ENCODE peak calls at places on chromosomes 5 and 9, in nine cellular contexts. X, U, S, G, K, M, E, T and I are unnamed samples.

GRCh38 chr5:23445573-23445972 is 61.8 kb upstream of the PRDM9 start:
- DNase-seq in X (no peak), U (peak; percentile 39), S (no peak), G (no peak), K (no peak), M (no peak), E (no peak), T (no peak), I (no peak)

GRCh38 chr5:5323551-5323950 is 98.9 kb upstream of the ICE1 start:
- DNase-seq in X (no peak), U (no peak), S (no peak), G (no peak), K (no peak), M (no peak), E (no peak), T (no peak), I (no peak)

GRCh38 chr5:57111993-57112392 is 61.9 kb upstream of the GPBP1 start:
- DNase-seq in X (no peak), U (no peak), S (no peak), G (no peak), K (no peak), M (no peak), E (no peak), T (no peak), I (no peak)

GRCh38 chr9:15696979-15697378 is 144.1 kb downstream of the CCDC171 start:
- DNase-seq in X (peak; percentile 6), U (no peak), S (no peak), G (no peak), K (no peak), M (no peak), E (no peak), T (no peak), I (no peak)

GRCh38 chr5:91381134-91381773 is 1.9 kb downstream of the ARRDC3 start:
- DNase-seq in X (no peak), U (no peak), S (no peak), G (no peak), K (no peak), M (no peak), E (no peak), T (no peak), I (no peak)

GRCh38 chr9:129482521-129483466 is 138.1 kb downstream of the C9orf50 start:
- DNase-seq in X (peak; percentile 72), U (peak; percentile 80), S (peak; percentile 92), G (peak; percentile 57), K (peak; percentile 40), M (peak; percentile 87), E (peak; percentile 87), T (peak; percentile 95), I (peak; percentile 47)

GRCh38 chr9:136512651-136513066 is 29.8 kb upstream of the SEC16A start:
- DNase-seq in X (peak; percentile 82), U (no peak), S (no peak), G (peak; percentile 45), K (no peak), M (no peak), E (peak; percentile 6), T (no peak), I (peak; percentile 52)

GRCh38 chr5:132260714-132261615 is 3.5 kb downstream of the PDLIM4 start:
- DNase-seq in X (peak; percentile 91), U (peak; percentile 95), S (no peak), G (peak; percentile 78), K (no peak), M (peak; percentile 68), E (peak; percentile 70), T (peak; percentile 83), I (peak; percentile 66)

GRCh38 chr9:137311171-137311970 is 9.3 kb upstream of the NRARP start:
- DNase-seq in X (peak; percentile 80), U (peak; percentile 95), S (peak; percentile 52), G (peak; percentile 37), K (no peak), M (no peak), E (no peak), T (no peak), I (peak; percentile 50)

GRCh38 chr9:103798620-103799019 is 295.5 kb upstream of the SMC2 start:
- DNase-seq in X (no peak), U (peak; percentile 84), S (no peak), G (no peak), K (no peak), M (no peak), E (peak; percentile 79), T (no peak), I (peak; percentile 3)

GRCh38 chr9:131594906-131595675 is 49.8 kb downstream of the PRRT1B start:
- DNase-seq in X (no peak), U (no peak), S (no peak), G (no peak), K (no peak), M (no peak), E (no peak), T (no peak), I (no peak)

GRCh38 chr5:66992547-66992946 is 204.1 kb downstream of the CD180 start:
- DNase-seq in X (no peak), U (no peak), S (no peak), G (no peak), K (no peak), M (no peak), E (no peak), T (no peak), I (no peak)

GRCh38 chr9:92671323-92671722 is 1.4 kb upstream of the IPPK start:
- DNase-seq in X (peak; percentile 82), U (peak; percentile 83), S (no peak), G (no peak), K (no peak), M (peak; percentile 47), E (peak; percentile 32), T (peak; percentile 89), I (peak; percentile 21)

GRCh38 chr9:132439153-132439552 is 29.1 kb downstream of the CFAP77 start:
- DNase-seq in X (no peak), U (peak; percentile 45), S (no peak), G (no peak), K (no peak), M (no peak), E (no peak), T (no peak), I (no peak)

GRCh38 chr9:3880851-3881250 is 355.1 kb upstream of the RFX3 start:
- DNase-seq in X (peak; percentile 16), U (peak; percentile 92), S (no peak), G (no peak), K (no peak), M (no peak), E (peak; percentile 43), T (no peak), I (no peak)

GRCh38 chr5:150514708-150515211 is 6.8 kb downstream of the NDST1 start:
- DNase-seq in X (peak; percentile 91), U (peak; percentile 66), S (peak; percentile 45), G (no peak), K (no peak), M (peak; percentile 62), E (peak; percentile 81), T (peak; percentile 84), I (no peak)

GRCh38 chr9:91116226-91116625 is 245.5 kb downstream of the AUH start:
- DNase-seq in X (no peak), U (no peak), S (no peak), G (no peak), K (no peak), M (no peak), E (no peak), T (no peak), I (no peak)

GRCh38 chr5:73437126-73438047 is 11.2 kb downstream of the FOXD1 start:
- DNase-seq in X (peak; percentile 17), U (peak; percentile 64), S (peak; percentile 59), G (no peak), K (peak; percentile 45), M (no peak), E (peak; percentile 82), T (no peak), I (no peak)

GRCh38 chr9:87128008-87128623 is 180.8 kb upstream of the GAS1 start:
- DNase-seq in X (no peak), U (no peak), S (no peak), G (no peak), K (no peak), M (no peak), E (no peak), T (no peak), I (no peak)

GRCh38 chr5:127296321-127296720 is 5.7 kb downstream of the MEGF10 start:
- DNase-seq in X (peak; percentile 38), U (peak; percentile 84), S (no peak), G (no peak), K (no peak), M (no peak), E (no peak), T (no peak), I (no peak)

GRCh38 chr5:151896041-151896691 is 28.5 kb downstream of the GLRA1 start:
- DNase-seq in X (peak; percentile 4), U (peak; percentile 73), S (no peak), G (no peak), K (no peak), M (no peak), E (peak; percentile 80), T (no peak), I (no peak)

GRCh38 chr5:173515526-173515925 is 100.9 kb downstream of the BOD1 start:
- DNase-seq in X (no peak), U (peak; percentile 2), S (no peak), G (no peak), K (no peak), M (no peak), E (no peak), T (no peak), I (no peak)

GRCh38 chr5:159040181-159040580 is 59.5 kb downstream of the EBF1 start:
- DNase-seq in X (no peak), U (no peak), S (no peak), G (no peak), K (no peak), M (no peak), E (no peak), T (no peak), I (no peak)

GRCh38 chr9:126549246-126550006 is 64.3 kb upstream of the LMX1B start:
- DNase-seq in X (no peak), U (no peak), S (no peak), G (no peak), K (no peak), M (no peak), E (no peak), T (peak; percentile 77), I (no peak)

GRCh38 chr5:138793481-138794010 is 40.3 kb downstream of the CTNNA1 start:
- DNase-seq in X (peak; percentile 8), U (no peak), S (no peak), G (no peak), K (no peak), M (no peak), E (no peak), T (no peak), I (no peak)